ENCODE peak calls at places on chromosomes 12 and 14, in four cellular contexts. R is heart right ventricle; O is stimulated activated CD8-positive, alpha-beta memory T cell treated with anti-CD3 and anti-CD28 coated beads, Interleukin-2, amount 100 ng/mL, for 1 hour; G is left colon. M is an unnamed sample.
A peak's percentile ranks its signal among the peaks of the same experiment; 100 is the strongest.

GRCh38 chr12:120971299-120972180 is 6.8 kb upstream of the HNF1A start:
- DNase-seq in O (no peak), R (peak; percentile 34), G (no peak), M (no peak)

GRCh38 chr12:98578821-98579220 is 14.7 kb upstream of the SLC25A3 start:
- DNase-seq in O (no peak), R (no peak), G (no peak), M (no peak)

GRCh38 chr12:6612247-6612646 is 5.1 kb upstream of the CHD4 start:
- DNase-seq in O (no peak), R (no peak), G (no peak), M (no peak)

GRCh38 chr12:124486346-124486963 is 81.0 kb downstream of the NCOR2 start:
- DNase-seq in G (no peak), R (no peak), O (no peak), M (no peak)

GRCh38 chr14:72904840-72905561 is 11.1 kb upstream of the DPF3 start:
- DNase-seq in R (peak; percentile 59), O (peak; percentile 45), G (no peak), M (peak; percentile 76)

GRCh38 chr12:107929436-107929835 is 154.9 kb downstream of the ASCL4 start:
- DNase-seq in O (no peak), R (no peak), G (no peak), M (no peak)

GRCh38 chr12:108498136-108498535 is 16.9 kb upstream of the FICD start:
- DNase-seq in G (no peak), R (no peak), O (no peak), M (no peak)

GRCh38 chr12:7190268-7191055 is 976 bp downstream of the PEX5 start:
- DNase-seq in O (no peak), R (peak; percentile 18), G (peak; percentile 45), M (no peak)

GRCh38 chr14:34750670-34751069 is 36.3 kb upstream of the CFL2 start:
- DNase-seq in R (no peak), O (no peak), G (no peak), M (no peak)

GRCh38 chr14:93683241-93683640 is 105.0 kb downstream of the PRIMA1 start:
- DNase-seq in O (no peak), G (no peak), R (no peak), M (no peak)

GRCh38 chr14:37709419-37710195 is 114.2 kb downstream of the TTC6 start:
- DNase-seq in G (no peak), O (no peak), R (no peak), M (no peak)

M was measured in ureter.